ENCODE peak calls at places on chromosomes 2 and 18, in five cellular contexts. P is GM10248, K is type B pancreatic cell, O is heart left ventricle, D is fibroblast of villous mesenchyme. V is an unnamed sample.

GRCh38 chr2:196586511-196586991 is 53.0 kb upstream of the CCDC150 start:
- DNase-seq in P (no peak), K (no peak), O (no peak), D (peak), V (no peak)

GRCh38 chr2:96249654-96250053 is 16.1 kb downstream of the TMEM127 start:
- DNase-seq in P (no peak), K (no peak), O (no peak), D (peak), V (no peak)

GRCh38 chr2:156490467-156490840 is 54.3 kb downstream of the GPD2 start:
- DNase-seq in P (no peak), K (no peak), O (no peak), D (no peak), V (no peak)

GRCh38 chr18:28834889-28835288 is 658.0 kb upstream of the CDH2 start:
- DNase-seq in P (no peak), K (no peak), O (no peak), D (peak), V (no peak)

GRCh38 chr2:232659359-232659758 is 26.0 kb downstream of the EFHD1 start:
- DNase-seq in P (no peak), K (no peak), O (no peak), D (no peak), V (no peak)

GRCh38 chr2:20623241-20623640 is 27.7 kb downstream of the HS1BP3 start:
- DNase-seq in P (no peak), K (no peak), O (peak), D (no peak), V (no peak)

GRCh38 chr2:190023860-190024259 is 38.7 kb downstream of the MSTN start:
- DNase-seq in P (peak), K (no peak), O (no peak), D (peak), V (no peak)

GRCh38 chr2:102437122-102437521 is 14.2 kb downstream of the IL18RAP start:
- DNase-seq in P (no peak), K (no peak), O (no peak), D (no peak), V (no peak)

DNA sequence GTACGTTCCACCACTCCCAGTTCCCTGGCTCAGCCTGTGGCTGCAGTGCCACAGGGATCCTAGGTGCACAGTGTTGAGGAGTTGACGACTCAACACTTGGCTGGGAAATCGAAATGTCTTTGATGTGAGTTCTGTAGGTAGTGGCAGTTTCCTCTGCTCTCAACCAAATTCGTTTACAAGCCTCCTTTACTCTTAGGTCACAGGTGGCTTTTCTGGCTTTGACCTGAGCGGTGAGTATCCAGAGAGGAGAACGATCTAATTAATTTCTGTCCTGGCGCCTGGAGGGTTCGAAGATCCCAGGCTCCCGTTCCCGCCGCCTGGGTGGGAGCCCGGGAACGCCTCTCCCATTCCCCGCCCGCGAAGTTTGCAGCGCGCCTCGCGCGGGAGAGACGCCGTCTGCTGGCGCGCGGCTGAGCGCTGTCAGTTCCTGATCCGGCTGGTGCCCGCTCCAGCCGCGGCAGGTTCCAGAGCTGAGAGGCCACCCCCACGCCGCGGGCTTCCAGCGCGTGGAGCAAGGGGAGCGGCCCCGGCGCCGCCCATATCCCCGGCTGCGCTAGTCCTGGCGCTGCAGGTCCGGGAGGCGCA is at the start of gene LAMA3:
- DNase-seq in P (peak), K (peak), O (peak), D (peak), V (no peak)
- TF ChIP-seq CTCF in P (peak), K (no peak), O (peak), D (peak), V (no peak)

GRCh38 chr2:172085460-172086159 is at the start of gene DLX1:
- DNase-seq in P (no peak), K (no peak), O (no peak), D (no peak), V (peak)

GRCh38 chr2:172084734-172085459 is 410 bp upstream of the DLX1 start:
- DNase-seq in P (peak), K (peak), O (peak), D (peak), V (peak)

GRCh38 chr2:172087780-172088244 is 2.5 kb downstream of the DLX1 start:
- DNase-seq in P (peak), K (no peak), O (no peak), D (no peak), V (no peak)

GRCh38 chr2:172087191-172087779 is 2.0 kb downstream of the DLX1 start:
- DNase-seq in P (no peak), K (no peak), O (no peak), D (no peak), V (no peak)

GRCh38 chr2:172086349-172087190 is 1.3 kb downstream of the DLX1 start:
- DNase-seq in P (peak), K (no peak), O (no peak), D (no peak), V (peak)
- TF ChIP-seq CTCF in P (no peak), K (peak), O (no peak), D (no peak), V (peak)

GRCh38 chr2:109333414-109334194 is 204.6 kb downstream of the SH3RF3 start:
- DNase-seq in P (no peak), K (no peak), O (no peak), D (peak), V (no peak)

GRCh38 chr2:109331081-109331480 is 202.1 kb downstream of the SH3RF3 start:
- DNase-seq in P (no peak), K (no peak), O (no peak), D (no peak), V (no peak)

GRCh38 chr2:109332880-109333279 is 203.9 kb downstream of the SH3RF3 start:
- DNase-seq in P (no peak), K (no peak), O (no peak), D (no peak), V (no peak)

GRCh38 chr2:109330056-109330455 is 201.1 kb downstream of the SH3RF3 start:
- DNase-seq in P (no peak), K (no peak), O (no peak), D (peak), V (no peak)

GRCh38 chr2:109331864-109332848 is 203.2 kb downstream of the SH3RF3 start:
- DNase-seq in P (no peak), K (no peak), O (peak), D (peak), V (peak)
- TF ChIP-seq CTCF in P (no peak), K (no peak), O (no peak), D (no peak), V (no peak)

GRCh38 chr2:236982693-236983092 is 103.0 kb upstream of the COPS8 start:
- DNase-seq in P (no peak), K (peak), O (no peak), D (no peak), V (peak)
- TF ChIP-seq CTCF in P (no peak), K (no peak), O (no peak), D (no peak), V (no peak)

GRCh38 chr2:76958749-76959148 is 563.4 kb downstream of the LRRTM4 start:
- DNase-seq in P (no peak), K (no peak), O (no peak), D (no peak), V (no peak)

DNA sequence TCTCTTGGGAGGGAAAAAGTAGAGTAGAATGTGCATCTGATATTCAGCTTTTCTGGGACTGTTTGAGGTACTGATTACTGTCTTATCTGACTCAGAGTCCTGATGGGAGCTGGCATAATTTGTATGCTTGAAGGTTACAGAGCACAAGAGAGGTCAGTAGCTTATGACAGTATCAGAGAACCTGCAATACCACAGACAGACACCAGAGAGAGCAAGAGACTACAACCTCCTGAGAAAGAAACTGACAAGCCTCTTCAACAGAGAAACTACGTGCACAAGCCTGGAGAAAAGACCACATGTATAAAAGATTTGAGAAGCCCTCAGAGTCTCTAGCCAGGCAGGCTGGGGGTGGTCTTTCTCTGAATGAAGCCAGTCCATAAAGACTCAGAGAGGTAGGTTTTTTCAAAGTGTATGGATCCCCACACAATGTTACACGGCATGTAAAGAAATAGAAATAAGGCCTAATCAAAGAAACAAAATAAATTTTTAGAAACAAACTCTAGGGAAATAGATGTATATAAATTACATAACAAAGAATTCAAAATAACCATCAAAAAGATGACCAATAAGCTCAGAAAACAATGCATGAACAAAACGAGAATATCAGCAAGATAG is 568.3 kb downstream of the LRRTM4 start:
- DNase-seq in P (peak), K (no peak), O (no peak), D (peak), V (no peak)
- TF ChIP-seq CTCF in P (peak), K (peak), O (peak), D (peak), V (peak)

GRCh38 chr2:130263606-130264005 is 65.4 kb upstream of the TUBA3E start:
- DNase-seq in P (no peak), K (no peak), O (no peak), D (no peak), V (no peak)
- TF ChIP-seq CTCF in P (no peak), K (no peak), O (no peak), D (no peak), V (no peak)